ENCODE peak calls at places on chromosomes 16 and 17, in six cellular contexts. One of them, this sample, is unnamed.

GRCh38 chr17:28370035-28370743 is at the start of gene VTN:
- DNase-seq in naive thymus-derived CD4-positive, alpha-beta T cell: no peak
- DNase-seq in CD4-positive, CD25-positive, alpha-beta regulatory T cell: no peak
- DNase-seq in heart right ventricle: no peak
- DNase-seq in tibial artery: peak; percentile 38
- DNase-seq in GM23248: peak; percentile 36
- DNase-seq in this sample: no peak

GRCh38 chr16:83954577-83955016 is 1.6 kb downstream of the OSGIN1 start:
- DNase-seq in naive thymus-derived CD4-positive, alpha-beta T cell: no peak
- DNase-seq in CD4-positive, CD25-positive, alpha-beta regulatory T cell: no peak
- DNase-seq in heart right ventricle: no peak
- DNase-seq in tibial artery: peak; percentile 58
- DNase-seq in GM23248: peak; percentile 81
- DNase-seq in this sample: no peak

GRCh38 chr16:65415460-65415859 is 293.6 kb upstream of the CDH11 start:
- DNase-seq in naive thymus-derived CD4-positive, alpha-beta T cell: no peak
- DNase-seq in CD4-positive, CD25-positive, alpha-beta regulatory T cell: no peak
- DNase-seq in heart right ventricle: no peak
- DNase-seq in tibial artery: no peak
- DNase-seq in GM23248: peak; percentile 10
- DNase-seq in this sample: no peak

GRCh38 chr16:86661715-86662114 is 83.4 kb downstream of the FOXL1 start:
- DNase-seq in naive thymus-derived CD4-positive, alpha-beta T cell: no peak
- DNase-seq in CD4-positive, CD25-positive, alpha-beta regulatory T cell: no peak
- DNase-seq in heart right ventricle: no peak
- DNase-seq in tibial artery: no peak
- DNase-seq in GM23248: peak; percentile 65
- DNase-seq in this sample: no peak

GRCh38 chr17:27256225-27257030 is 37.5 kb upstream of the WSB1 start:
- DNase-seq in naive thymus-derived CD4-positive, alpha-beta T cell: no peak
- DNase-seq in CD4-positive, CD25-positive, alpha-beta regulatory T cell: no peak
- DNase-seq in heart right ventricle: no peak
- DNase-seq in tibial artery: no peak
- DNase-seq in GM23248: peak; percentile 81
- DNase-seq in this sample: no peak

GRCh38 chr17:77132411-77133086 is 8.2 kb upstream of the SEC14L1 start:
- DNase-seq in naive thymus-derived CD4-positive, alpha-beta T cell: no peak
- DNase-seq in CD4-positive, CD25-positive, alpha-beta regulatory T cell: no peak
- DNase-seq in heart right ventricle: no peak
- DNase-seq in tibial artery: no peak
- DNase-seq in GM23248: peak; percentile 42
- DNase-seq in this sample: no peak

GRCh38 chr17:45748911-45749310 is 35.2 kb upstream of the CRHR1 start:
- DNase-seq in naive thymus-derived CD4-positive, alpha-beta T cell: no peak
- DNase-seq in CD4-positive, CD25-positive, alpha-beta regulatory T cell: no peak
- DNase-seq in heart right ventricle: no peak
- DNase-seq in tibial artery: no peak
- DNase-seq in GM23248: no peak
- DNase-seq in this sample: no peak

GRCh38 chr16:89143911-89144675 is 27.5 kb upstream of the CDH15 start:
- DNase-seq in naive thymus-derived CD4-positive, alpha-beta T cell: no peak
- DNase-seq in CD4-positive, CD25-positive, alpha-beta regulatory T cell: no peak
- DNase-seq in heart right ventricle: no peak
- DNase-seq in tibial artery: no peak
- DNase-seq in GM23248: no peak
- DNase-seq in this sample: no peak

GRCh38 chr16:14168146-14168545 is 97.0 kb downstream of the MRTFB start:
- DNase-seq in naive thymus-derived CD4-positive, alpha-beta T cell: no peak
- DNase-seq in CD4-positive, CD25-positive, alpha-beta regulatory T cell: no peak
- DNase-seq in heart right ventricle: no peak
- DNase-seq in tibial artery: no peak
- DNase-seq in GM23248: no peak
- DNase-seq in this sample: no peak

GRCh38 chr17:48647103-48647963 is 21.2 kb upstream of the HOXB9 start:
- DNase-seq in naive thymus-derived CD4-positive, alpha-beta T cell: no peak
- DNase-seq in CD4-positive, CD25-positive, alpha-beta regulatory T cell: no peak
- DNase-seq in heart right ventricle: no peak
- DNase-seq in tibial artery: no peak
- DNase-seq in GM23248: peak; percentile 36
- DNase-seq in this sample: no peak

GRCh38 chr17:81202318-81202717 is 20.4 kb downstream of the CEP131 start:
- DNase-seq in naive thymus-derived CD4-positive, alpha-beta T cell: no peak
- DNase-seq in CD4-positive, CD25-positive, alpha-beta regulatory T cell: no peak
- DNase-seq in heart right ventricle: no peak
- DNase-seq in tibial artery: no peak
- DNase-seq in GM23248: no peak
- DNase-seq in this sample: no peak

GRCh38 chr17:12967962-12968361 is 49.9 kb downstream of the ELAC2 start:
- DNase-seq in naive thymus-derived CD4-positive, alpha-beta T cell: no peak
- DNase-seq in CD4-positive, CD25-positive, alpha-beta regulatory T cell: no peak
- DNase-seq in heart right ventricle: no peak
- DNase-seq in tibial artery: no peak
- DNase-seq in GM23248: no peak
- DNase-seq in this sample: no peak

GRCh38 chr17:76948726-76949342 is 80.6 kb downstream of the MGAT5B start:
- DNase-seq in naive thymus-derived CD4-positive, alpha-beta T cell: no peak
- DNase-seq in CD4-positive, CD25-positive, alpha-beta regulatory T cell: no peak
- DNase-seq in heart right ventricle: no peak
- DNase-seq in tibial artery: no peak
- DNase-seq in GM23248: no peak
- DNase-seq in this sample: no peak

GRCh38 chr16:8720967-8721692 is 46.7 kb downstream of the ABAT start:
- DNase-seq in naive thymus-derived CD4-positive, alpha-beta T cell: no peak
- DNase-seq in CD4-positive, CD25-positive, alpha-beta regulatory T cell: no peak
- DNase-seq in heart right ventricle: no peak
- DNase-seq in tibial artery: no peak
- DNase-seq in GM23248: no peak
- DNase-seq in this sample: no peak

GRCh38 chr17:80031691-80032480 is 3.8 kb downstream of the TBC1D16 start:
- DNase-seq in naive thymus-derived CD4-positive, alpha-beta T cell: no peak
- DNase-seq in CD4-positive, CD25-positive, alpha-beta regulatory T cell: no peak
- DNase-seq in heart right ventricle: no peak
- DNase-seq in tibial artery: no peak
- DNase-seq in GM23248: no peak
- DNase-seq in this sample: no peak

GRCh38 chr17:14205992-14206461 is 30.6 kb downstream of the CDRT15 start:
- DNase-seq in naive thymus-derived CD4-positive, alpha-beta T cell: no peak
- DNase-seq in CD4-positive, CD25-positive, alpha-beta regulatory T cell: peak; percentile 75
- DNase-seq in heart right ventricle: peak; percentile 80
- DNase-seq in tibial artery: no peak
- DNase-seq in GM23248: no peak
- DNase-seq in this sample: peak; percentile 75

GRCh38 chr17:67376892-67377726 is at the start of gene PITPNC1:
- DNase-seq in naive thymus-derived CD4-positive, alpha-beta T cell: peak; percentile 83
- DNase-seq in CD4-positive, CD25-positive, alpha-beta regulatory T cell: peak; percentile 83
- DNase-seq in heart right ventricle: peak; percentile 87
- DNase-seq in tibial artery: peak; percentile 83
- DNase-seq in GM23248: peak; percentile 97
- DNase-seq in this sample: peak; percentile 91

GRCh38 chr16:1691956-1692355 is 13.9 kb downstream of the JPT2 start:
- DNase-seq in naive thymus-derived CD4-positive, alpha-beta T cell: no peak
- DNase-seq in CD4-positive, CD25-positive, alpha-beta regulatory T cell: no peak
- DNase-seq in heart right ventricle: no peak
- DNase-seq in tibial artery: no peak
- DNase-seq in GM23248: peak; percentile 81
- DNase-seq in this sample: no peak

GRCh38 chr17:40020146-40020545 is 4.9 kb downstream of the CSF3 start:
- DNase-seq in naive thymus-derived CD4-positive, alpha-beta T cell: no peak
- DNase-seq in CD4-positive, CD25-positive, alpha-beta regulatory T cell: no peak
- DNase-seq in heart right ventricle: no peak
- DNase-seq in tibial artery: no peak
- DNase-seq in GM23248: no peak
- DNase-seq in this sample: no peak

GRCh38 chr16:74035816-74036215 is 260.8 kb upstream of the PSMD7 start:
- DNase-seq in naive thymus-derived CD4-positive, alpha-beta T cell: no peak
- DNase-seq in CD4-positive, CD25-positive, alpha-beta regulatory T cell: no peak
- DNase-seq in heart right ventricle: no peak
- DNase-seq in tibial artery: no peak
- DNase-seq in GM23248: peak; percentile 30
- DNase-seq in this sample: no peak

GRCh38 chr17:8118769-8119574 is 658 bp upstream of the ALOXE3 start:
- DNase-seq in naive thymus-derived CD4-positive, alpha-beta T cell: peak; percentile 82
- DNase-seq in CD4-positive, CD25-positive, alpha-beta regulatory T cell: peak; percentile 88
- DNase-seq in heart right ventricle: peak; percentile 91
- DNase-seq in tibial artery: peak; percentile 88
- DNase-seq in GM23248: peak; percentile 92
- DNase-seq in this sample: peak; percentile 95

GRCh38 chr17:8121531-8122390 is 2.1 kb downstream of the HES7 start:
- DNase-seq in naive thymus-derived CD4-positive, alpha-beta T cell: no peak
- DNase-seq in CD4-positive, CD25-positive, alpha-beta regulatory T cell: peak; percentile 35
- DNase-seq in heart right ventricle: peak; percentile 59
- DNase-seq in tibial artery: no peak
- DNase-seq in GM23248: peak; percentile 72
- DNase-seq in this sample: no peak

GRCh38 chr17:8122391-8122922 is 1.4 kb downstream of the HES7 start:
- DNase-seq in naive thymus-derived CD4-positive, alpha-beta T cell: no peak
- DNase-seq in CD4-positive, CD25-positive, alpha-beta regulatory T cell: no peak
- DNase-seq in heart right ventricle: no peak
- DNase-seq in tibial artery: no peak
- DNase-seq in GM23248: peak; percentile 72
- DNase-seq in this sample: no peak

GRCh38 chr17:8119575-8120519 is 1.5 kb upstream of the ALOXE3 start:
- DNase-seq in naive thymus-derived CD4-positive, alpha-beta T cell: peak; percentile 91
- DNase-seq in CD4-positive, CD25-positive, alpha-beta regulatory T cell: peak; percentile 93
- DNase-seq in heart right ventricle: peak; percentile 75
- DNase-seq in tibial artery: peak; percentile 77
- DNase-seq in GM23248: peak; percentile 88
- DNase-seq in this sample: peak; percentile 87

GRCh38 chr17:8120520-8121443 is 2.5 kb upstream of the ALOXE3 start:
- DNase-seq in naive thymus-derived CD4-positive, alpha-beta T cell: no peak
- DNase-seq in CD4-positive, CD25-positive, alpha-beta regulatory T cell: peak; percentile 32
- DNase-seq in heart right ventricle: peak; percentile 54
- DNase-seq in tibial artery: no peak
- DNase-seq in GM23248: peak; percentile 83
- DNase-seq in this sample: no peak
- H3K27me3 ChIP-seq in naive thymus-derived CD4-positive, alpha-beta T cell: no peaks in the 10 kb centered on the region
- H3K27me3 ChIP-seq in CD4-positive, CD25-positive, alpha-beta regulatory T cell: peaks cover 17% of the 10 kb centered on the region
- H3K27me3 ChIP-seq in heart right ventricle: peaks cover 8% of the 10 kb centered on the region
- H3K27me3 ChIP-seq in tibial artery: no peaks in the 10 kb centered on the region
- H3K27me3 ChIP-seq in GM23248: no peaks in the 10 kb centered on the region
- H3K27me3 ChIP-seq in this sample: peaks cover 28% of the 10 kb centered on the region

GRCh38 chr17:57902800-57903759 is 52.1 kb downstream of the CUEDC1 start:
- DNase-seq in naive thymus-derived CD4-positive, alpha-beta T cell: no peak
- DNase-seq in CD4-positive, CD25-positive, alpha-beta regulatory T cell: no peak
- DNase-seq in heart right ventricle: peak; percentile 87
- DNase-seq in tibial artery: peak; percentile 92
- DNase-seq in GM23248: peak; percentile 93
- DNase-seq in this sample: peak; percentile 91
- H3K27me3 ChIP-seq in naive thymus-derived CD4-positive, alpha-beta T cell: no peaks in the 10 kb centered on the region
- H3K27me3 ChIP-seq in CD4-positive, CD25-positive, alpha-beta regulatory T cell: no peaks in the 10 kb centered on the region
- H3K27me3 ChIP-seq in heart right ventricle: no peaks in the 10 kb centered on the region
- H3K27me3 ChIP-seq in tibial artery: no peaks in the 10 kb centered on the region
- H3K27me3 ChIP-seq in GM23248: no peaks in the 10 kb centered on the region
- H3K27me3 ChIP-seq in this sample: no peaks in the 10 kb centered on the region

GRCh38 chr16:3049921-3050481 is 3.6 kb downstream of the MMP25 start:
- DNase-seq in naive thymus-derived CD4-positive, alpha-beta T cell: no peak
- DNase-seq in CD4-positive, CD25-positive, alpha-beta regulatory T cell: no peak
- DNase-seq in heart right ventricle: no peak
- DNase-seq in tibial artery: no peak
- DNase-seq in GM23248: no peak
- DNase-seq in this sample: no peak

GRCh38 chr16:3046506-3047386 is at the start of gene MMP25:
- DNase-seq in naive thymus-derived CD4-positive, alpha-beta T cell: no peak
- DNase-seq in CD4-positive, CD25-positive, alpha-beta regulatory T cell: no peak
- DNase-seq in heart right ventricle: no peak
- DNase-seq in tibial artery: no peak
- DNase-seq in GM23248: peak; percentile 17
- DNase-seq in this sample: no peak

GRCh38 chr16:3045758-3046505 is 429 bp upstream of the MMP25 start:
- DNase-seq in naive thymus-derived CD4-positive, alpha-beta T cell: no peak
- DNase-seq in CD4-positive, CD25-positive, alpha-beta regulatory T cell: no peak
- DNase-seq in heart right ventricle: no peak
- DNase-seq in tibial artery: no peak
- DNase-seq in GM23248: peak; percentile 34
- DNase-seq in this sample: no peak

GRCh38 chr16:3044708-3045107 is 1.7 kb upstream of the MMP25 start:
- DNase-seq in naive thymus-derived CD4-positive, alpha-beta T cell: no peak
- DNase-seq in CD4-positive, CD25-positive, alpha-beta regulatory T cell: no peak
- DNase-seq in heart right ventricle: no peak
- DNase-seq in tibial artery: no peak
- DNase-seq in GM23248: no peak
- DNase-seq in this sample: no peak

GRCh38 chr16:3047387-3047720 is 993 bp downstream of the MMP25 start:
- DNase-seq in naive thymus-derived CD4-positive, alpha-beta T cell: no peak
- DNase-seq in CD4-positive, CD25-positive, alpha-beta regulatory T cell: no peak
- DNase-seq in heart right ventricle: no peak
- DNase-seq in tibial artery: no peak
- DNase-seq in GM23248: no peak
- DNase-seq in this sample: no peak
- H3K27me3 ChIP-seq in naive thymus-derived CD4-positive, alpha-beta T cell: peaks cover 28% of the 10 kb centered on the region
- H3K27me3 ChIP-seq in CD4-positive, CD25-positive, alpha-beta regulatory T cell: peaks cover 10% of the 10 kb centered on the region
- H3K27me3 ChIP-seq in heart right ventricle: peaks cover 69% of the 10 kb centered on the region
- H3K27me3 ChIP-seq in tibial artery: peaks cover 15% of the 10 kb centered on the region
- H3K27me3 ChIP-seq in GM23248: peaks cover 37% of the 10 kb centered on the region
- H3K27me3 ChIP-seq in this sample: peaks cover 74% of the 10 kb centered on the region

GRCh38 chr16:27976990-27977389 is 86.5 kb downstream of the GSG1L start:
- DNase-seq in naive thymus-derived CD4-positive, alpha-beta T cell: no peak
- DNase-seq in CD4-positive, CD25-positive, alpha-beta regulatory T cell: no peak
- DNase-seq in heart right ventricle: no peak
- DNase-seq in tibial artery: no peak
- DNase-seq in GM23248: no peak
- DNase-seq in this sample: no peak
- H3K27me3 ChIP-seq in naive thymus-derived CD4-positive, alpha-beta T cell: no peaks in the 10 kb centered on the region
- H3K27me3 ChIP-seq in CD4-positive, CD25-positive, alpha-beta regulatory T cell: no peaks in the 10 kb centered on the region
- H3K27me3 ChIP-seq in heart right ventricle: no peaks in the 10 kb centered on the region
- H3K27me3 ChIP-seq in tibial artery: no peaks in the 10 kb centered on the region
- H3K27me3 ChIP-seq in GM23248: peaks cover 17% of the 10 kb centered on the region
- H3K27me3 ChIP-seq in this sample: peaks cover 3% of the 10 kb centered on the region

DNA sequence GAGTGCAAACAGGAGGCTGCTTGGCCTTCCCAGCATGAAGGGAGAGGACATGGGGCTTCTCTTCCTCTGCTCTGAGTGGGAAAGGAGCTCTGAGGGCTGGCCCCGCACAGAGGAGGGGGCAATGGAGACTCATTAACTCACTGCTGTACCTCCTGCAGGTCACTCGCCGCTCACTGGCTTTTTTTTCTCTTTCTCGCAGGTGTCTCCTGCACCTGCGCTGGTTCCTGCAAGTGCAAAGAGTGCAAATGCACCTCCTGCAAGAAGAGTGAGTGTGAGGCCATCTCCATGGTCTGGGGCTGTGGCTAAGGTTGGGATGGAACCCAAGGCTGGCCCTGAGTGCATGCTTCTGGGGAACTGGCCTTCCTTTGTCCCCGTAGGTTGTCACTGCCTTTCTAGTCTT is 717 bp downstream of the MT1F start:
- DNase-seq in naive thymus-derived CD4-positive, alpha-beta T cell: no peak
- DNase-seq in CD4-positive, CD25-positive, alpha-beta regulatory T cell: no peak
- DNase-seq in heart right ventricle: no peak
- DNase-seq in tibial artery: no peak
- DNase-seq in GM23248: no peak
- DNase-seq in this sample: no peak
- H3K27me3 ChIP-seq in naive thymus-derived CD4-positive, alpha-beta T cell: no peaks in the 10 kb centered on the region
- H3K27me3 ChIP-seq in CD4-positive, CD25-positive, alpha-beta regulatory T cell: no peaks in the 10 kb centered on the region
- H3K27me3 ChIP-seq in heart right ventricle: peaks cover 29% of the 10 kb centered on the region
- H3K27me3 ChIP-seq in tibial artery: no peaks in the 10 kb centered on the region
- H3K27me3 ChIP-seq in GM23248: peaks cover 14% of the 10 kb centered on the region
- H3K27me3 ChIP-seq in this sample: peaks cover 16% of the 10 kb centered on the region

GRCh38 chr17:73553311-73553710 is 90.9 kb downstream of the SDK2 start:
- DNase-seq in naive thymus-derived CD4-positive, alpha-beta T cell: no peak
- DNase-seq in CD4-positive, CD25-positive, alpha-beta regulatory T cell: no peak
- DNase-seq in heart right ventricle: no peak
- DNase-seq in tibial artery: no peak
- DNase-seq in GM23248: no peak
- DNase-seq in this sample: no peak
- H3K27me3 ChIP-seq in naive thymus-derived CD4-positive, alpha-beta T cell: no peaks in the 10 kb centered on the region
- H3K27me3 ChIP-seq in CD4-positive, CD25-positive, alpha-beta regulatory T cell: no peaks in the 10 kb centered on the region
- H3K27me3 ChIP-seq in heart right ventricle: no peaks in the 10 kb centered on the region
- H3K27me3 ChIP-seq in tibial artery: no peaks in the 10 kb centered on the region
- H3K27me3 ChIP-seq in GM23248: peaks cover 16% of the 10 kb centered on the region
- H3K27me3 ChIP-seq in this sample: peaks cover 5% of the 10 kb centered on the region

This sample was measured in suprapubic skin.